ENCODE peak calls at places on chromosomes 16 and 17, in four cellular contexts. O is HFFc6; L is astrocyte of the spinal cord; S is naive thymus-derived CD8-positive, alpha-beta T cell. M is an unnamed sample.

GRCh38 chr16:363110-364090 is 6.9 kb downstream of the MRPL28 start:
- DNase-seq in O (no peak), S (no peak), L (no peak), M (no peak)

GRCh38 chr16:53131050-53131362 is 76.2 kb downstream of the CHD9 start:
- DNase-seq in O (no peak), L (no peak), S (no peak), M (no peak)

GRCh38 chr17:8572767-8573166 is 57.8 kb downstream of the MYH10 start:
- DNase-seq in L (no peak), S (no peak), O (no peak), M (peak)

GRCh38 chr16:12614662-12615278 is 188.9 kb downstream of the CPPED1 start:
- DNase-seq in O (no peak), S (no peak), L (no peak), M (no peak)

GRCh38 chr17:51731941-51732722 is 426.4 kb downstream of the CA10 start:
- DNase-seq in O (no peak), S (no peak), L (no peak), M (no peak)

GRCh38 chr17:61402978-61403845 is 3.6 kb downstream of the TBX2 start:
- DNase-seq in O (peak), S (no peak), L (no peak), M (no peak)

GRCh38 chr17:40873801-40874200 is 6.8 kb upstream of the KRT12 start:
- DNase-seq in S (no peak), L (no peak), O (no peak), M (no peak)

GRCh38 chr17:66966529-66967418 is 2.3 kb downstream of the CACNG4 start:
- DNase-seq in S (no peak), O (no peak), L (no peak), M (no peak)

GRCh38 chr16:53888222-53888621 is 184.3 kb downstream of the FTO start:
- DNase-seq in O (no peak), L (no peak), S (no peak), M (no peak)

GRCh38 chr17:50861822-50862528 is 4.2 kb downstream of the TOB1 start:
- DNase-seq in S (no peak), L (no peak), O (no peak), M (peak)

GRCh38 chr17:63249256-63250006 is 196.7 kb downstream of the CYB561 start:
- DNase-seq in S (no peak), L (peak), O (no peak), M (no peak)

GRCh38 chr17:6048486-6048885 is 21.7 kb upstream of the WSCD1 start:
- DNase-seq in S (no peak), O (no peak), L (no peak), M (no peak)

GRCh38 chr16:14489460-14489859 is 140.6 kb downstream of the PARN start:
- DNase-seq in O (no peak), L (no peak), S (no peak), M (peak)

GRCh38 chr17:72183194-72183685 is 62.4 kb downstream of the SOX9 start:
- DNase-seq in S (no peak), O (no peak), L (no peak), M (no peak)

GRCh38 chr16:49490321-49490705 is 116.7 kb downstream of the C16orf78 start:
- DNase-seq in L (no peak), O (no peak), S (no peak), M (no peak)

GRCh38 chr17:78278139-78278741 is 46.8 kb downstream of the TMEM235 start:
- DNase-seq in L (no peak), S (no peak), O (no peak), M (no peak)

GRCh38 chr17:35069311-35069710 is 5.8 kb upstream of the RFFL start:
- DNase-seq in S (no peak), O (peak), L (no peak), M (peak)

GRCh38 chr17:76612977-76613851 is 27.6 kb upstream of the ST6GALNAC2 start:
- DNase-seq in L (no peak), S (no peak), O (peak), M (no peak)

GRCh38 chr17:27996157-27997043 is 46.1 kb upstream of the NLK start:
- DNase-seq in O (no peak), L (no peak), S (no peak), M (no peak)

GRCh38 chr17:13587487-13588338 is 14.0 kb downstream of the HS3ST3A1 start:
- DNase-seq in L (no peak), S (no peak), O (peak), M (no peak)

GRCh38 chr16:79625738-79626137 is 25.2 kb upstream of the MAF start:
- DNase-seq in O (no peak), L (no peak), S (no peak), M (no peak)

GRCh38 chr17:81371910-81372760 is 23.1 kb upstream of the BAHCC1 start:
- DNase-seq in O (peak), L (no peak), S (no peak), M (peak)

GRCh38 chr17:79887451-79887991 is 48.3 kb upstream of the CBX4 start:
- DNase-seq in S (no peak), O (no peak), L (no peak), M (no peak)

GRCh38 chr16:88921603-88921995 is 55.1 kb upstream of the PABPN1L start:
- DNase-seq in L (no peak), O (no peak), S (no peak), M (no peak)

GRCh38 chr17:6639651-6640535 is 618 bp downstream of the KIAA0753 start:
- DNase-seq in O (peak), S (no peak), L (peak), M (peak)

GRCh38 chr17:27481327-27481726 is 25.1 kb downstream of the KSR1 start:
- DNase-seq in S (peak), L (no peak), O (no peak), M (no peak)

GRCh38 chr17:63698886-63699637 is 863 bp downstream of the LIMD2 start:
- DNase-seq in S (peak), O (no peak), L (peak), M (no peak)

GRCh38 chr16:3664187-3664896 is 9.9 kb downstream of the DNASE1 start:
- DNase-seq in L (no peak), O (no peak), S (no peak), M (no peak)

GRCh38 chr16:58843675-58844074 is 109.6 kb upstream of the GOT2 start:
- DNase-seq in O (peak), L (peak), S (no peak), M (peak)

GRCh38 chr17:79793924-79794304 is 3.0 kb downstream of the CBX8 start:
- DNase-seq in O (no peak), S (no peak), L (peak), M (peak)

GRCh38 chr16:60755907-60756306 is 1280.3 kb downstream of the CDH8 start:
- DNase-seq in S (no peak), O (no peak), L (peak), M (no peak)

GRCh38 chr16:57192720-57193486 is 6.8 kb downstream of the RSPRY1 start:
- DNase-seq in L (peak), S (no peak), O (no peak), M (no peak)

GRCh38 chr17:29557085-29557697 is 9.6 kb downstream of the ABHD15 start:
- DNase-seq in O (peak), L (no peak), S (no peak), M (peak)

GRCh38 chr17:35775583-35775982 is 14.9 kb downstream of the C17orf50 start:
- DNase-seq in L (no peak), S (no peak), O (no peak), M (no peak)